ENCODE peak calls at places on chromosomes 6 and 20, in seven cellular contexts. One of them, this sample, is unnamed.

GRCh38 chr20:38581013-38581412 is at the start of gene ADIG:
- DNase-seq in iris pigment epithelial cell: no peak
- DNase-seq in GDM1: no peak
- DNase-seq in T follicular helper cell: no peak
- DNase-seq in ACHN: no peak
- DNase-seq in stimulated activated CD4-positive, alpha-beta T cell treated with anti-CD3 and anti-CD28 coated beads, Interleukin-4, amount 100 ng/mL, for 1 hour: no peak
- DNase-seq in iPS DF 19.7: no peak
- DNase-seq in this sample: no peak

GRCh38 chr20:63435552-63435951 is 36.9 kb downstream of the KCNQ2 start:
- DNase-seq in ACHN: no peak
- DNase-seq in stimulated activated CD4-positive, alpha-beta T cell treated with anti-CD3 and anti-CD28 coated beads, Interleukin-4, amount 100 ng/mL, for 1 hour: no peak
- DNase-seq in iris pigment epithelial cell: peak; percentile 4
- DNase-seq in GDM1: no peak
- DNase-seq in T follicular helper cell: no peak
- DNase-seq in iPS DF 19.7: no peak
- DNase-seq in this sample: no peak

GRCh38 chr20:48706710-48707339 is 121.0 kb downstream of the PREX1 start:
- DNase-seq in ACHN: no peak
- DNase-seq in GDM1: no peak
- DNase-seq in stimulated activated CD4-positive, alpha-beta T cell treated with anti-CD3 and anti-CD28 coated beads, Interleukin-4, amount 100 ng/mL, for 1 hour: no peak
- DNase-seq in iris pigment epithelial cell: no peak
- DNase-seq in iPS DF 19.7: no peak
- DNase-seq in T follicular helper cell: no peak
- DNase-seq in this sample: no peak

GRCh38 chr6:149833651-149834050 is 30.5 kb downstream of the LRP11 start:
- DNase-seq in T follicular helper cell: no peak
- DNase-seq in iris pigment epithelial cell: no peak
- DNase-seq in stimulated activated CD4-positive, alpha-beta T cell treated with anti-CD3 and anti-CD28 coated beads, Interleukin-4, amount 100 ng/mL, for 1 hour: no peak
- DNase-seq in iPS DF 19.7: no peak
- DNase-seq in ACHN: no peak
- DNase-seq in GDM1: no peak
- DNase-seq in this sample: no peak

GRCh38 chr6:164753517-164753916 is 555.9 kb downstream of the C6orf118 start:
- DNase-seq in ACHN: peak; percentile 85
- DNase-seq in stimulated activated CD4-positive, alpha-beta T cell treated with anti-CD3 and anti-CD28 coated beads, Interleukin-4, amount 100 ng/mL, for 1 hour: no peak
- DNase-seq in GDM1: no peak
- DNase-seq in iris pigment epithelial cell: peak; percentile 26
- DNase-seq in iPS DF 19.7: no peak
- DNase-seq in T follicular helper cell: no peak
- DNase-seq in this sample: no peak

GRCh38 chr20:40562031-40562430 is 127.0 kb downstream of the MAFB start:
- DNase-seq in ACHN: no peak
- DNase-seq in iPS DF 19.7: no peak
- DNase-seq in iris pigment epithelial cell: peak; percentile 12
- DNase-seq in GDM1: no peak
- DNase-seq in stimulated activated CD4-positive, alpha-beta T cell treated with anti-CD3 and anti-CD28 coated beads, Interleukin-4, amount 100 ng/mL, for 1 hour: no peak
- DNase-seq in T follicular helper cell: no peak
- DNase-seq in this sample: no peak

GRCh38 chr20:59678286-59678685 is 73.9 kb downstream of the PHACTR3 start:
- DNase-seq in iris pigment epithelial cell: no peak
- DNase-seq in iPS DF 19.7: no peak
- DNase-seq in T follicular helper cell: no peak
- DNase-seq in stimulated activated CD4-positive, alpha-beta T cell treated with anti-CD3 and anti-CD28 coated beads, Interleukin-4, amount 100 ng/mL, for 1 hour: no peak
- DNase-seq in ACHN: no peak
- DNase-seq in GDM1: no peak
- DNase-seq in this sample: no peak

GRCh38 chr6:143759666-143760065 is 81.9 kb downstream of the PHACTR2 start:
- DNase-seq in iris pigment epithelial cell: peak; percentile 65
- DNase-seq in ACHN: no peak
- DNase-seq in stimulated activated CD4-positive, alpha-beta T cell treated with anti-CD3 and anti-CD28 coated beads, Interleukin-4, amount 100 ng/mL, for 1 hour: no peak
- DNase-seq in GDM1: no peak
- DNase-seq in T follicular helper cell: no peak
- DNase-seq in iPS DF 19.7: no peak
- DNase-seq in this sample: peak; percentile 9

GRCh38 chr6:26501482-26501986 is 1.4 kb downstream of the BTN1A1 start:
- DNase-seq in T follicular helper cell: peak; percentile 4
- DNase-seq in iPS DF 19.7: no peak
- DNase-seq in iris pigment epithelial cell: peak; percentile 12
- DNase-seq in GDM1: no peak
- DNase-seq in ACHN: no peak
- DNase-seq in stimulated activated CD4-positive, alpha-beta T cell treated with anti-CD3 and anti-CD28 coated beads, Interleukin-4, amount 100 ng/mL, for 1 hour: peak; percentile 36
- DNase-seq in this sample: no peak

GRCh38 chr6:100342830-100343229 is 121.9 kb downstream of the SIM1 start:
- DNase-seq in stimulated activated CD4-positive, alpha-beta T cell treated with anti-CD3 and anti-CD28 coated beads, Interleukin-4, amount 100 ng/mL, for 1 hour: no peak
- DNase-seq in ACHN: no peak
- DNase-seq in GDM1: no peak
- DNase-seq in T follicular helper cell: no peak
- DNase-seq in iris pigment epithelial cell: peak; percentile 82
- DNase-seq in iPS DF 19.7: no peak
- DNase-seq in this sample: no peak

GRCh38 chr20:52179331-52180166 is 12.0 kb downstream of the ZFP64 start:
- DNase-seq in iPS DF 19.7: no peak
- DNase-seq in T follicular helper cell: no peak
- DNase-seq in GDM1: no peak
- DNase-seq in ACHN: no peak
- DNase-seq in iris pigment epithelial cell: no peak
- DNase-seq in stimulated activated CD4-positive, alpha-beta T cell treated with anti-CD3 and anti-CD28 coated beads, Interleukin-4, amount 100 ng/mL, for 1 hour: no peak
- DNase-seq in this sample: no peak

GRCh38 chr20:44566811-44567210 is 15.6 kb upstream of the PKIG start:
- DNase-seq in iris pigment epithelial cell: no peak
- DNase-seq in stimulated activated CD4-positive, alpha-beta T cell treated with anti-CD3 and anti-CD28 coated beads, Interleukin-4, amount 100 ng/mL, for 1 hour: no peak
- DNase-seq in ACHN: no peak
- DNase-seq in GDM1: no peak
- DNase-seq in iPS DF 19.7: no peak
- DNase-seq in T follicular helper cell: no peak
- DNase-seq in this sample: no peak

GRCh38 chr6:34146801-34147592 is 1.1 kb upstream of the GRM4 start:
- DNase-seq in stimulated activated CD4-positive, alpha-beta T cell treated with anti-CD3 and anti-CD28 coated beads, Interleukin-4, amount 100 ng/mL, for 1 hour: no peak
- DNase-seq in GDM1: no peak
- DNase-seq in T follicular helper cell: no peak
- DNase-seq in iPS DF 19.7: no peak
- DNase-seq in iris pigment epithelial cell: peak; percentile 55
- DNase-seq in ACHN: peak; percentile 57
- DNase-seq in this sample: no peak

GRCh38 chr20:46255440-46256104 is 52.7 kb downstream of the CDH22 start:
- DNase-seq in T follicular helper cell: peak; percentile 3
- DNase-seq in stimulated activated CD4-positive, alpha-beta T cell treated with anti-CD3 and anti-CD28 coated beads, Interleukin-4, amount 100 ng/mL, for 1 hour: no peak
- DNase-seq in iris pigment epithelial cell: peak; percentile 33
- DNase-seq in ACHN: peak; percentile 68
- DNase-seq in iPS DF 19.7: no peak
- DNase-seq in GDM1: no peak
- DNase-seq in this sample: peak; percentile 20

GRCh38 chr20:34639755-34640222 is 37.1 kb downstream of the PIGU start:
- DNase-seq in GDM1: no peak
- DNase-seq in iPS DF 19.7: no peak
- DNase-seq in stimulated activated CD4-positive, alpha-beta T cell treated with anti-CD3 and anti-CD28 coated beads, Interleukin-4, amount 100 ng/mL, for 1 hour: no peak
- DNase-seq in T follicular helper cell: no peak
- DNase-seq in iris pigment epithelial cell: no peak
- DNase-seq in ACHN: no peak
- DNase-seq in this sample: no peak

GRCh38 chr20:50895111-50895830 is 36.0 kb downstream of the ADNP start:
- DNase-seq in T follicular helper cell: no peak
- DNase-seq in GDM1: no peak
- DNase-seq in stimulated activated CD4-positive, alpha-beta T cell treated with anti-CD3 and anti-CD28 coated beads, Interleukin-4, amount 100 ng/mL, for 1 hour: no peak
- DNase-seq in iris pigment epithelial cell: peak; percentile 34
- DNase-seq in ACHN: no peak
- DNase-seq in iPS DF 19.7: no peak
- DNase-seq in this sample: no peak

GRCh38 chr20:62069741-62070216 is 4.1 kb upstream of the TAF4 start:
- DNase-seq in ACHN: peak; percentile 71
- DNase-seq in iris pigment epithelial cell: peak; percentile 85
- DNase-seq in iPS DF 19.7: no peak
- DNase-seq in T follicular helper cell: no peak
- DNase-seq in stimulated activated CD4-positive, alpha-beta T cell treated with anti-CD3 and anti-CD28 coated beads, Interleukin-4, amount 100 ng/mL, for 1 hour: no peak
- DNase-seq in GDM1: no peak
- DNase-seq in this sample: peak; percentile 29

GRCh38 chr6:166006593-166007301 is 160.9 kb downstream of the TBXT start:
- DNase-seq in ACHN: no peak
- DNase-seq in GDM1: no peak
- DNase-seq in stimulated activated CD4-positive, alpha-beta T cell treated with anti-CD3 and anti-CD28 coated beads, Interleukin-4, amount 100 ng/mL, for 1 hour: no peak
- DNase-seq in iris pigment epithelial cell: peak; percentile 71
- DNase-seq in T follicular helper cell: no peak
- DNase-seq in iPS DF 19.7: no peak
- DNase-seq in this sample: no peak

GRCh38 chr6:162467679-162468078 is 259.9 kb downstream of the PRKN start:
- DNase-seq in ACHN: no peak
- DNase-seq in stimulated activated CD4-positive, alpha-beta T cell treated with anti-CD3 and anti-CD28 coated beads, Interleukin-4, amount 100 ng/mL, for 1 hour: no peak
- DNase-seq in iris pigment epithelial cell: no peak
- DNase-seq in iPS DF 19.7: no peak
- DNase-seq in T follicular helper cell: no peak
- DNase-seq in GDM1: no peak
- DNase-seq in this sample: no peak

GRCh38 chr6:125421853-125422252 is 120.1 kb upstream of the HDDC2 start:
- DNase-seq in iPS DF 19.7: peak; percentile 59
- DNase-seq in stimulated activated CD4-positive, alpha-beta T cell treated with anti-CD3 and anti-CD28 coated beads, Interleukin-4, amount 100 ng/mL, for 1 hour: no peak
- DNase-seq in T follicular helper cell: no peak
- DNase-seq in GDM1: no peak
- DNase-seq in ACHN: no peak
- DNase-seq in iris pigment epithelial cell: peak; percentile 25
- DNase-seq in this sample: no peak

GRCh38 chr6:24391756-24392405 is 10.9 kb upstream of the MRS2 start:
- DNase-seq in iPS DF 19.7: no peak
- DNase-seq in T follicular helper cell: no peak
- DNase-seq in iris pigment epithelial cell: no peak
- DNase-seq in GDM1: no peak
- DNase-seq in ACHN: no peak
- DNase-seq in stimulated activated CD4-positive, alpha-beta T cell treated with anti-CD3 and anti-CD28 coated beads, Interleukin-4, amount 100 ng/mL, for 1 hour: no peak
- DNase-seq in this sample: no peak

GRCh38 chr20:53926428-53927028 is 143.9 kb downstream of the BCAS1 start:
- DNase-seq in GDM1: no peak
- DNase-seq in iPS DF 19.7: no peak
- DNase-seq in T follicular helper cell: no peak
- DNase-seq in stimulated activated CD4-positive, alpha-beta T cell treated with anti-CD3 and anti-CD28 coated beads, Interleukin-4, amount 100 ng/mL, for 1 hour: no peak
- DNase-seq in iris pigment epithelial cell: peak; percentile 99
- DNase-seq in ACHN: peak; percentile 81
- DNase-seq in this sample: peak; percentile 83

GRCh38 chr20:11379257-11380011 is 538.3 kb upstream of the BTBD3 start:
- DNase-seq in GDM1: no peak
- DNase-seq in iPS DF 19.7: peak; percentile 63
- DNase-seq in iris pigment epithelial cell: peak; percentile 28
- DNase-seq in stimulated activated CD4-positive, alpha-beta T cell treated with anti-CD3 and anti-CD28 coated beads, Interleukin-4, amount 100 ng/mL, for 1 hour: no peak
- DNase-seq in ACHN: no peak
- DNase-seq in T follicular helper cell: no peak
- DNase-seq in this sample: no peak

GRCh38 chr6:127190552-127190951 is 72.1 kb downstream of the RSPO3 start:
- DNase-seq in ACHN: peak; percentile 47
- DNase-seq in iPS DF 19.7: no peak
- DNase-seq in stimulated activated CD4-positive, alpha-beta T cell treated with anti-CD3 and anti-CD28 coated beads, Interleukin-4, amount 100 ng/mL, for 1 hour: no peak
- DNase-seq in iris pigment epithelial cell: peak; percentile 68
- DNase-seq in GDM1: no peak
- DNase-seq in T follicular helper cell: no peak
- DNase-seq in this sample: peak; percentile 26

GRCh38 chr20:3470627-3471396 is at the start of gene ATRN:
- DNase-seq in ACHN: peak; percentile 79
- DNase-seq in iris pigment epithelial cell: peak; percentile 93
- DNase-seq in stimulated activated CD4-positive, alpha-beta T cell treated with anti-CD3 and anti-CD28 coated beads, Interleukin-4, amount 100 ng/mL, for 1 hour: peak; percentile 93
- DNase-seq in T follicular helper cell: peak; percentile 69
- DNase-seq in iPS DF 19.7: no peak
- DNase-seq in GDM1: peak; percentile 90
- DNase-seq in this sample: peak; percentile 92

GRCh38 chr6:27163858-27164257 is 83.6 kb upstream of the PRSS16 start:
- DNase-seq in stimulated activated CD4-positive, alpha-beta T cell treated with anti-CD3 and anti-CD28 coated beads, Interleukin-4, amount 100 ng/mL, for 1 hour: no peak
- DNase-seq in T follicular helper cell: no peak
- DNase-seq in ACHN: no peak
- DNase-seq in iPS DF 19.7: no peak
- DNase-seq in iris pigment epithelial cell: no peak
- DNase-seq in GDM1: no peak
- DNase-seq in this sample: peak; percentile 43

GRCh38 chr6:111711989-111712388 is 106.3 kb upstream of the TRAF3IP2 start:
- DNase-seq in GDM1: no peak
- DNase-seq in stimulated activated CD4-positive, alpha-beta T cell treated with anti-CD3 and anti-CD28 coated beads, Interleukin-4, amount 100 ng/mL, for 1 hour: no peak
- DNase-seq in iPS DF 19.7: no peak
- DNase-seq in iris pigment epithelial cell: no peak
- DNase-seq in ACHN: no peak
- DNase-seq in T follicular helper cell: no peak
- DNase-seq in this sample: no peak

GRCh38 chr20:64236137-64237088 is 19.1 kb upstream of the PCMTD2 start:
- DNase-seq in iPS DF 19.7: no peak
- DNase-seq in stimulated activated CD4-positive, alpha-beta T cell treated with anti-CD3 and anti-CD28 coated beads, Interleukin-4, amount 100 ng/mL, for 1 hour: no peak
- DNase-seq in GDM1: no peak
- DNase-seq in ACHN: no peak
- DNase-seq in T follicular helper cell: no peak
- DNase-seq in iris pigment epithelial cell: no peak
- DNase-seq in this sample: no peak

GRCh38 chr6:75691012-75691411 is 58.0 kb upstream of the MYO6 start:
- DNase-seq in iris pigment epithelial cell: peak; percentile 47
- DNase-seq in T follicular helper cell: no peak
- DNase-seq in iPS DF 19.7: no peak
- DNase-seq in stimulated activated CD4-positive, alpha-beta T cell treated with anti-CD3 and anti-CD28 coated beads, Interleukin-4, amount 100 ng/mL, for 1 hour: no peak
- DNase-seq in ACHN: peak; percentile 11
- DNase-seq in GDM1: no peak
- DNase-seq in this sample: no peak

GRCh38 chr6:142945446-142946180 is 637 bp upstream of the HIVEP2 start:
- DNase-seq in iPS DF 19.7: no peak
- DNase-seq in T follicular helper cell: peak; percentile 69
- DNase-seq in ACHN: peak; percentile 61
- DNase-seq in GDM1: peak; percentile 19
- DNase-seq in iris pigment epithelial cell: no peak
- DNase-seq in stimulated activated CD4-positive, alpha-beta T cell treated with anti-CD3 and anti-CD28 coated beads, Interleukin-4, amount 100 ng/mL, for 1 hour: peak; percentile 59
- DNase-seq in this sample: peak; percentile 58

GRCh38 chr6:125104425-125104824 is 49.1 kb upstream of the TPD52L1 start:
- DNase-seq in T follicular helper cell: no peak
- DNase-seq in stimulated activated CD4-positive, alpha-beta T cell treated with anti-CD3 and anti-CD28 coated beads, Interleukin-4, amount 100 ng/mL, for 1 hour: no peak
- DNase-seq in iPS DF 19.7: no peak
- DNase-seq in iris pigment epithelial cell: peak; percentile 65
- DNase-seq in ACHN: no peak
- DNase-seq in GDM1: no peak
- DNase-seq in this sample: no peak

GRCh38 chr6:139801571-139802321 is 427.3 kb upstream of the CITED2 start:
- DNase-seq in GDM1: no peak
- DNase-seq in stimulated activated CD4-positive, alpha-beta T cell treated with anti-CD3 and anti-CD28 coated beads, Interleukin-4, amount 100 ng/mL, for 1 hour: no peak
- DNase-seq in iris pigment epithelial cell: peak; percentile 54
- DNase-seq in T follicular helper cell: no peak
- DNase-seq in ACHN: peak; percentile 2
- DNase-seq in iPS DF 19.7: peak; percentile 3
- DNase-seq in this sample: peak; percentile 8

GRCh38 chr6:138107078-138107751 is at the start of gene PERP:
- DNase-seq in iris pigment epithelial cell: peak; percentile 47
- DNase-seq in GDM1: no peak
- DNase-seq in stimulated activated CD4-positive, alpha-beta T cell treated with anti-CD3 and anti-CD28 coated beads, Interleukin-4, amount 100 ng/mL, for 1 hour: peak; percentile 77
- DNase-seq in T follicular helper cell: peak; percentile 46
- DNase-seq in iPS DF 19.7: no peak
- DNase-seq in ACHN: peak; percentile 63
- DNase-seq in this sample: peak; percentile 38

GRCh38 chr6:71410164-71410566 is 121.6 kb downstream of the OGFRL1 start:
- DNase-seq in iris pigment epithelial cell: no peak
- DNase-seq in stimulated activated CD4-positive, alpha-beta T cell treated with anti-CD3 and anti-CD28 coated beads, Interleukin-4, amount 100 ng/mL, for 1 hour: no peak
- DNase-seq in GDM1: no peak
- DNase-seq in iPS DF 19.7: no peak
- DNase-seq in T follicular helper cell: no peak
- DNase-seq in ACHN: peak; percentile 74
- DNase-seq in this sample: no peak

GRCh38 chr6:30263734-30264133 is 50.5 kb upstream of the TRIM26 start:
- DNase-seq in T follicular helper cell: no peak
- DNase-seq in iPS DF 19.7: no peak
- DNase-seq in iris pigment epithelial cell: peak; percentile 79
- DNase-seq in GDM1: no peak
- DNase-seq in ACHN: peak; percentile 11
- DNase-seq in stimulated activated CD4-positive, alpha-beta T cell treated with anti-CD3 and anti-CD28 coated beads, Interleukin-4, amount 100 ng/mL, for 1 hour: no peak
- DNase-seq in this sample: no peak

GRCh38 chr6:12947191-12947795 is 230.7 kb downstream of the PHACTR1 start:
- DNase-seq in ACHN: no peak
- DNase-seq in iPS DF 19.7: no peak
- DNase-seq in stimulated activated CD4-positive, alpha-beta T cell treated with anti-CD3 and anti-CD28 coated beads, Interleukin-4, amount 100 ng/mL, for 1 hour: no peak
- DNase-seq in T follicular helper cell: no peak
- DNase-seq in GDM1: no peak
- DNase-seq in iris pigment epithelial cell: no peak
- DNase-seq in this sample: peak; percentile 75